ENCODE peak calls at places on chromosomes 3 and 15, in seven cellular contexts. One of them, this sample, is unnamed.

GRCh38 chr3:170007031-170007663 is 30.6 kb upstream of the GPR160 start:
- DNase-seq in RWPE1: no peak
- DNase-seq in nephron progenitor cell: no peak
- DNase-seq in globus pallidus: no peak
- DNase-seq in breast epithelium: no peak
- DNase-seq in fibroblast of the aortic adventitia: peak; percentile 70
- DNase-seq in AG20443: peak; percentile 53
- DNase-seq in this sample: peak; percentile 76

GRCh38 chr3:128781164-128781563 is 55.2 kb downstream of the RAB7A start:
- DNase-seq in nephron progenitor cell: no peak
- DNase-seq in breast epithelium: no peak
- DNase-seq in globus pallidus: no peak
- DNase-seq in fibroblast of the aortic adventitia: no peak
- DNase-seq in RWPE1: no peak
- DNase-seq in AG20443: no peak
- DNase-seq in this sample: no peak

GRCh38 chr15:32683231-32683630 is 34.6 kb upstream of the GREM1 start:
- DNase-seq in AG20443: no peak
- DNase-seq in globus pallidus: no peak
- DNase-seq in RWPE1: no peak
- DNase-seq in breast epithelium: no peak
- DNase-seq in nephron progenitor cell: no peak
- DNase-seq in fibroblast of the aortic adventitia: no peak
- DNase-seq in this sample: no peak

GRCh38 chr3:4826237-4827100 is 152.8 kb upstream of the BHLHE40 start:
- DNase-seq in AG20443: peak; percentile 78
- DNase-seq in RWPE1: peak; percentile 39
- DNase-seq in globus pallidus: peak; percentile 41
- DNase-seq in fibroblast of the aortic adventitia: peak; percentile 77
- DNase-seq in breast epithelium: no peak
- DNase-seq in nephron progenitor cell: no peak
- DNase-seq in this sample: peak; percentile 66

GRCh38 chr15:69290346-69291164 is 8.2 kb upstream of the PAQR5 start:
- DNase-seq in fibroblast of the aortic adventitia: peak; percentile 84
- DNase-seq in globus pallidus: no peak
- DNase-seq in RWPE1: no peak
- DNase-seq in AG20443: no peak
- DNase-seq in breast epithelium: no peak
- DNase-seq in nephron progenitor cell: no peak
- DNase-seq in this sample: no peak

GRCh38 chr3:12837295-12837986 is 3.9 kb downstream of the RPL32 start:
- DNase-seq in RWPE1: no peak
- DNase-seq in breast epithelium: no peak
- DNase-seq in globus pallidus: no peak
- DNase-seq in fibroblast of the aortic adventitia: no peak
- DNase-seq in nephron progenitor cell: no peak
- DNase-seq in AG20443: no peak
- DNase-seq in this sample: no peak

GRCh38 chr15:82047493-82048446 is 2.0 kb upstream of the MEX3B start:
- DNase-seq in fibroblast of the aortic adventitia: peak; percentile 11
- DNase-seq in AG20443: no peak
- DNase-seq in nephron progenitor cell: no peak
- DNase-seq in globus pallidus: peak; percentile 62
- DNase-seq in RWPE1: peak; percentile 9
- DNase-seq in breast epithelium: no peak
- DNase-seq in this sample: no peak

GRCh38 chr3:141234283-141234682 is 2.7 kb downstream of the PXYLP1 start:
- DNase-seq in RWPE1: no peak
- DNase-seq in fibroblast of the aortic adventitia: no peak
- DNase-seq in nephron progenitor cell: no peak
- DNase-seq in globus pallidus: no peak
- DNase-seq in breast epithelium: no peak
- DNase-seq in AG20443: no peak
- DNase-seq in this sample: no peak

GRCh38 chr15:98485451-98485850 is 162.9 kb upstream of the IGF1R start:
- DNase-seq in AG20443: no peak
- DNase-seq in globus pallidus: no peak
- DNase-seq in breast epithelium: no peak
- DNase-seq in fibroblast of the aortic adventitia: no peak
- DNase-seq in RWPE1: no peak
- DNase-seq in nephron progenitor cell: no peak
- DNase-seq in this sample: no peak

GRCh38 chr15:76340198-76340801 is 3.7 kb downstream of the ISL2 start:
- DNase-seq in RWPE1: no peak
- DNase-seq in breast epithelium: no peak
- DNase-seq in globus pallidus: no peak
- DNase-seq in AG20443: peak; percentile 49
- DNase-seq in fibroblast of the aortic adventitia: peak; percentile 41
- DNase-seq in nephron progenitor cell: peak; percentile 49
- DNase-seq in this sample: no peak

GRCh38 chr3:47482411-47482810 is 6.7 kb upstream of the SCAP start:
- DNase-seq in AG20443: no peak
- DNase-seq in globus pallidus: no peak
- DNase-seq in fibroblast of the aortic adventitia: no peak
- DNase-seq in RWPE1: no peak
- DNase-seq in breast epithelium: no peak
- DNase-seq in nephron progenitor cell: peak; percentile 11
- DNase-seq in this sample: no peak

GRCh38 chr15:88695046-88695445 is 56.2 kb downstream of the ISG20 start:
- DNase-seq in RWPE1: no peak
- DNase-seq in fibroblast of the aortic adventitia: no peak
- DNase-seq in AG20443: peak; percentile 39
- DNase-seq in breast epithelium: no peak
- DNase-seq in globus pallidus: no peak
- DNase-seq in nephron progenitor cell: no peak
- DNase-seq in this sample: peak; percentile 22

GRCh38 chr3:63387568-63387967 is 109.5 kb downstream of the SYNPR start:
- DNase-seq in breast epithelium: no peak
- DNase-seq in RWPE1: no peak
- DNase-seq in nephron progenitor cell: no peak
- DNase-seq in AG20443: no peak
- DNase-seq in globus pallidus: no peak
- DNase-seq in fibroblast of the aortic adventitia: peak; percentile 30
- DNase-seq in this sample: no peak

GRCh38 chr15:31811641-31812040 is 218.7 kb upstream of the CHRNA7 start:
- DNase-seq in globus pallidus: peak; percentile 82
- DNase-seq in fibroblast of the aortic adventitia: no peak
- DNase-seq in breast epithelium: no peak
- DNase-seq in RWPE1: no peak
- DNase-seq in AG20443: no peak
- DNase-seq in nephron progenitor cell: no peak
- DNase-seq in this sample: no peak

GRCh38 chr3:37179144-37179967 is 5.0 kb upstream of the LRRFIP2 start:
- DNase-seq in AG20443: no peak
- DNase-seq in nephron progenitor cell: no peak
- DNase-seq in RWPE1: no peak
- DNase-seq in fibroblast of the aortic adventitia: no peak
- DNase-seq in breast epithelium: no peak
- DNase-seq in globus pallidus: no peak
- DNase-seq in this sample: peak; percentile 39

GRCh38 chr3:6132684-6133432 is 728.1 kb upstream of the GRM7 start:
- DNase-seq in breast epithelium: no peak
- DNase-seq in globus pallidus: no peak
- DNase-seq in fibroblast of the aortic adventitia: no peak
- DNase-seq in nephron progenitor cell: no peak
- DNase-seq in RWPE1: no peak
- DNase-seq in AG20443: no peak
- DNase-seq in this sample: no peak

GRCh38 chr3:61688307-61688695 is 126.9 kb downstream of the PTPRG start:
- DNase-seq in AG20443: no peak
- DNase-seq in fibroblast of the aortic adventitia: no peak
- DNase-seq in nephron progenitor cell: peak; percentile 29
- DNase-seq in RWPE1: no peak
- DNase-seq in breast epithelium: no peak
- DNase-seq in globus pallidus: no peak
- DNase-seq in this sample: no peak

This sample was measured in AG10803.